ENCODE peak calls at places on chromosomes 3 and 15, in five cellular contexts. One of them, this sample, is unnamed.

GRCh38 chr3:53162672-53163458 is 1.9 kb downstream of the PRKCD start:
- DNase-seq in T-helper 2 cell: peak; percentile 7
- DNase-seq in iPS-NIHi11: no peak
- DNase-seq in activated gamma-delta T cell treated with Interleukin-2 at 50 U/mL for 16 hours: peak; percentile 59
- DNase-seq in Caco-2: no peak
- DNase-seq in this sample: no peak

GRCh38 chr3:151169700-151170224 is 33.3 kb downstream of the GPR171 start:
- DNase-seq in T-helper 2 cell: peak; percentile 26
- DNase-seq in Caco-2: no peak
- DNase-seq in iPS-NIHi11: no peak
- DNase-seq in activated gamma-delta T cell treated with Interleukin-2 at 50 U/mL for 16 hours: no peak
- DNase-seq in this sample: no peak

GRCh38 chr3:8872291-8872690 is 91.0 kb downstream of the RAD18 start:
- DNase-seq in activated gamma-delta T cell treated with Interleukin-2 at 50 U/mL for 16 hours: no peak
- DNase-seq in Caco-2: no peak
- DNase-seq in iPS-NIHi11: no peak
- DNase-seq in T-helper 2 cell: no peak
- DNase-seq in this sample: no peak

GRCh38 chr3:151537751-151538150 is 76.9 kb upstream of the IGSF10 start:
- DNase-seq in Caco-2: no peak
- DNase-seq in T-helper 2 cell: no peak
- DNase-seq in activated gamma-delta T cell treated with Interleukin-2 at 50 U/mL for 16 hours: no peak
- DNase-seq in iPS-NIHi11: no peak
- DNase-seq in this sample: no peak

GRCh38 chr3:66537735-66538134 is 36.9 kb upstream of the LRIG1 start:
- DNase-seq in iPS-NIHi11: no peak
- DNase-seq in activated gamma-delta T cell treated with Interleukin-2 at 50 U/mL for 16 hours: no peak
- DNase-seq in Caco-2: no peak
- DNase-seq in T-helper 2 cell: no peak
- DNase-seq in this sample: no peak

GRCh38 chr3:156847746-156848339 is 21.7 kb downstream of the LEKR1 start:
- DNase-seq in T-helper 2 cell: no peak
- DNase-seq in activated gamma-delta T cell treated with Interleukin-2 at 50 U/mL for 16 hours: no peak
- DNase-seq in Caco-2: no peak
- DNase-seq in iPS-NIHi11: no peak
- DNase-seq in this sample: no peak

GRCh38 chr3:35296533-35296932 is 342.8 kb upstream of the ARPP21 start:
- DNase-seq in Caco-2: no peak
- DNase-seq in iPS-NIHi11: no peak
- DNase-seq in activated gamma-delta T cell treated with Interleukin-2 at 50 U/mL for 16 hours: no peak
- DNase-seq in T-helper 2 cell: no peak
- DNase-seq in this sample: peak; percentile 6

GRCh38 chr3:46715507-46716175 is 2.0 kb downstream of the PRSS50 start:
- DNase-seq in activated gamma-delta T cell treated with Interleukin-2 at 50 U/mL for 16 hours: no peak
- DNase-seq in Caco-2: no peak
- DNase-seq in T-helper 2 cell: no peak
- DNase-seq in iPS-NIHi11: no peak
- DNase-seq in this sample: no peak

GRCh38 chr3:194671511-194671899 is 486 bp downstream of the LSG1 start:
- DNase-seq in T-helper 2 cell: no peak
- DNase-seq in iPS-NIHi11: peak; percentile 36
- DNase-seq in Caco-2: peak; percentile 39
- DNase-seq in activated gamma-delta T cell treated with Interleukin-2 at 50 U/mL for 16 hours: no peak
- DNase-seq in this sample: no peak

GRCh38 chr3:196660381-196661166 is 21.1 kb downstream of the NRROS start:
- DNase-seq in activated gamma-delta T cell treated with Interleukin-2 at 50 U/mL for 16 hours: no peak
- DNase-seq in T-helper 2 cell: no peak
- DNase-seq in iPS-NIHi11: peak; percentile 40
- DNase-seq in Caco-2: no peak
- DNase-seq in this sample: no peak

GRCh38 chr15:57496946-57497944 is 94.5 kb upstream of the MYZAP start:
- DNase-seq in Caco-2: peak; percentile 78
- DNase-seq in T-helper 2 cell: no peak
- DNase-seq in iPS-NIHi11: no peak
- DNase-seq in activated gamma-delta T cell treated with Interleukin-2 at 50 U/mL for 16 hours: no peak
- DNase-seq in this sample: no peak

GRCh38 chr15:39127151-39127815 is 453.6 kb upstream of the THBS1 start:
- DNase-seq in T-helper 2 cell: no peak
- DNase-seq in Caco-2: peak; percentile 26
- DNase-seq in iPS-NIHi11: no peak
- DNase-seq in activated gamma-delta T cell treated with Interleukin-2 at 50 U/mL for 16 hours: no peak
- DNase-seq in this sample: no peak

GRCh38 chr15:68352401-68353062 is 75.0 kb downstream of the FEM1B start:
- DNase-seq in iPS-NIHi11: no peak
- DNase-seq in activated gamma-delta T cell treated with Interleukin-2 at 50 U/mL for 16 hours: peak; percentile 26
- DNase-seq in T-helper 2 cell: no peak
- DNase-seq in Caco-2: no peak
- DNase-seq in this sample: peak; percentile 78

GRCh38 chr3:191380001-191380400 is 49.7 kb upstream of the UTS2B start:
- DNase-seq in Caco-2: no peak
- DNase-seq in iPS-NIHi11: no peak
- DNase-seq in T-helper 2 cell: no peak
- DNase-seq in activated gamma-delta T cell treated with Interleukin-2 at 50 U/mL for 16 hours: no peak
- DNase-seq in this sample: no peak

GRCh38 chr3:49674491-49674983 is 386 bp downstream of the APEH start:
- DNase-seq in T-helper 2 cell: no peak
- DNase-seq in activated gamma-delta T cell treated with Interleukin-2 at 50 U/mL for 16 hours: peak; percentile 17
- DNase-seq in iPS-NIHi11: no peak
- DNase-seq in Caco-2: no peak
- DNase-seq in this sample: no peak

GRCh38 chr15:62922514-62922913 is 120.0 kb upstream of the TPM1 start:
- DNase-seq in Caco-2: no peak
- DNase-seq in T-helper 2 cell: no peak
- DNase-seq in iPS-NIHi11: no peak
- DNase-seq in activated gamma-delta T cell treated with Interleukin-2 at 50 U/mL for 16 hours: no peak
- DNase-seq in this sample: no peak